ENCODE peak calls at places on chromosomes 4 and X, in eight cellular contexts. N is GM20000; K is nucleus accumbens; J is activated CD4-positive, CD25-positive, alpha-beta regulatory T cell treated with anti-CD3 and anti-CD28 coated beads, Interleukin-2, amount 50 U/mL, for 72 hours; Q is cardiac fibroblast; O is NCI-H2107; D is stimulated activated CD4-positive, alpha-beta T cell treated with anti-CD3 and anti-CD28 coated beads, Interleukin-15, amount 100 ng/mL, for 1 hour; C is activated CD4-positive, alpha-beta T cell treated with anti-CD3 and anti-CD28 coated beads, Interleukin-2, amount 50 U/mL, for 4 hours. H is an unnamed sample.

GRCh38 chr4:81255524-81255923 is 40.5 kb upstream of the PRKG2 start:
- DNase-seq in K (no peak), N (no peak), Q (peak), C (no peak), J (no peak), O (no peak), D (no peak), H (no peak)

GRCh38 chr4:159823743-159824142 is 720.9 kb downstream of the RAPGEF2 start:
- DNase-seq in D (no peak), J (no peak), O (no peak), C (no peak), K (no peak), N (no peak), Q (no peak), H (no peak)

GRCh38 chr4:80577991-80578390 is 242.5 kb downstream of the CFAP299 start:
- DNase-seq in K (no peak), C (no peak), N (no peak), Q (no peak), O (no peak), D (no peak), J (no peak), H (no peak)

GRCh38 chrX:34655496-34656258 is 1.4 kb downstream of the TMEM47 start:
- DNase-seq in N (no peak), C (no peak), J (no peak), K (peak), Q (peak), O (no peak), D (no peak), H (no peak)

GRCh38 chrX:43096830-43097229 is 318.9 kb upstream of the PPP1R2C start:
- DNase-seq in O (no peak), K (no peak), C (no peak), J (no peak), N (no peak), Q (no peak), D (no peak), H (no peak)

GRCh38 chr4:121951570-121952110 is at the start of gene TRPC3:
- DNase-seq in J (peak), O (no peak), D (no peak), C (peak), Q (peak), N (peak), K (no peak), H (no peak)

GRCh38 chr4:152454398-152455011 is 81.4 kb downstream of the FBXW7 start:
- DNase-seq in Q (peak), O (no peak), N (peak), K (no peak), D (no peak), J (no peak), C (no peak), H (no peak)

GRCh38 chr4:87589531-87589930 is 18.8 kb upstream of the DSPP start:
- DNase-seq in J (no peak), C (no peak), Q (peak), K (no peak), N (no peak), D (no peak), O (no peak), H (peak)

GRCh38 chrX:8868070-8868795 is 67.0 kb upstream of the FAM9A start:
- DNase-seq in D (no peak), N (no peak), O (no peak), J (no peak), C (no peak), K (no peak), Q (peak), H (no peak)

GRCh38 chr4:39083164-39083563 is 21.1 kb downstream of the KLHL5 start:
- DNase-seq in C (no peak), O (no peak), D (no peak), Q (peak), N (no peak), J (no peak), K (no peak), H (no peak)

GRCh38 chr4:127997534-127998388 is 32.6 kb downstream of the ABHD18 start:
- DNase-seq in N (peak), D (no peak), O (no peak), J (no peak), C (peak), K (peak), Q (peak), H (no peak)

GRCh38 chr4:141158219-141158618 is 24.9 kb upstream of the RNF150 start:
- DNase-seq in Q (peak), K (no peak), D (no peak), O (no peak), C (no peak), J (no peak), N (peak), H (peak)